ENCODE peak calls at places on chromosomes 13 and 19, in six cellular contexts. B is GM23248, U is foreskin fibroblast, R is neural crest cell, Q is T-helper 9 cell, K is mucosa of gallbladder. N is an unnamed sample.
A peak's percentile ranks its signal among the peaks of the same experiment; 100 is the strongest.

GRCh38 chr19:39540333-39540673 is 342 bp upstream of the EID2 start:
- DNase-seq in B (no peak), U (no peak), R (no peak), Q (no peak), K (no peak), N (no peak)

GRCh38 chr19:58476498-58477015 is 405 bp downstream of the ZNF446 start:
- DNase-seq in B (peak; percentile 80), U (no peak), R (no peak), Q (no peak), K (no peak), N (no peak)

GRCh38 chr13:114194853-114195252 is 15.8 kb downstream of the CFAP97D2 start:
- DNase-seq in B (no peak), U (no peak), R (no peak), Q (no peak), K (no peak), N (no peak)

GRCh38 chr13:22960827-22961226 is 220.0 kb upstream of the SGCG start:
- DNase-seq in B (no peak), U (no peak), R (no peak), Q (no peak), K (no peak), N (no peak)

GRCh38 chr19:8141726-8142524 is 7.5 kb downstream of the FBN3 start:
- DNase-seq in B (no peak), U (no peak), R (no peak), Q (no peak), K (no peak), N (no peak)

GRCh38 chr19:1154731-1155351 is 19.2 kb downstream of the SBNO2 start:
- DNase-seq in B (peak; percentile 98), U (peak; percentile 88), R (no peak), Q (no peak), K (peak; percentile 85), N (no peak)

GRCh38 chr13:31835932-31836331 is 96.6 kb downstream of the RXFP2 start:
- DNase-seq in B (peak; percentile 77), U (peak; percentile 68), R (no peak), Q (no peak), K (no peak), N (no peak)

GRCh38 chr13:35485451-35485850 is 9.0 kb upstream of the MAB21L1 start:
- DNase-seq in B (no peak), U (no peak), R (no peak), Q (no peak), K (no peak), N (no peak)

GRCh38 chr13:24002206-24002815 is 105.0 kb upstream of the C1QTNF9B start:
- DNase-seq in B (no peak), U (no peak), R (no peak), Q (no peak), K (no peak), N (no peak)

N was measured in erythroblast.